ENCODE peak calls at places on chromosome 1, in eight cellular contexts. V, M, A, L, E, P, T and S are unnamed samples.

GRCh38 chr1:195717651-195718050 is 890.6 kb downstream of the KCNT2 start:
- DNase-seq in P (peak; percentile 57), V (no peak), M (no peak), L (peak; percentile 42), T (no peak), E (no peak), A (no peak), S (no peak)

GRCh38 chr1:176691251-176692228 is 228.6 kb downstream of the PAPPA2 start:
- DNase-seq in M (no peak), L (peak; percentile 31), T (no peak), V (peak; percentile 82), E (peak; percentile 25), P (peak; percentile 72), A (peak; percentile 35), S (peak; percentile 17)

GRCh38 chr1:29461115-29461739 is 224.9 kb downstream of the PTPRU start:
- DNase-seq in V (no peak), T (no peak), M (no peak), E (no peak), L (no peak), A (no peak), P (no peak), S (no peak)

GRCh38 chr1:87642581-87643129 is 314.0 kb downstream of the LMO4 start:
- DNase-seq in T (no peak), E (no peak), V (no peak), L (no peak), P (peak; percentile 78), M (no peak), A (no peak), S (no peak)

GRCh38 chr1:190478193-190479007 is 736 bp upstream of the BRINP3 start:
- DNase-seq in L (peak; percentile 29), V (peak; percentile 77), P (no peak), M (no peak), T (no peak), A (peak; percentile 16), E (no peak), S (no peak)

GRCh38 chr1:7454052-7454815 is 316.9 kb upstream of the VAMP3 start:
- DNase-seq in V (no peak), E (no peak), A (no peak), T (no peak), L (peak; percentile 45), M (no peak), P (peak; percentile 3), S (no peak)

GRCh38 chr1:65267291-65268087 is 41.9 kb upstream of the DNAJC6 start:
- DNase-seq in M (no peak), V (no peak), P (no peak), E (no peak), L (no peak), A (no peak), T (no peak), S (no peak)

GRCh38 chr1:101136739-101137138 is 100.1 kb upstream of the S1PR1 start:
- DNase-seq in E (no peak), T (no peak), L (peak; percentile 34), P (no peak), M (no peak), V (no peak), A (no peak), S (peak; percentile 68)

GRCh38 chr1:145927073-145927886 is at the start of gene RBM8A:
- DNase-seq in L (peak; percentile 99), T (peak; percentile 87), E (peak; percentile 99), V (peak; percentile 95), M (peak; percentile 97), A (peak; percentile 88), P (peak; percentile 98), S (peak; percentile 99)

GRCh38 chr1:109444376-109444775 is 18.1 kb upstream of the PSMA5 start:
- DNase-seq in T (no peak), L (peak; percentile 29), A (no peak), V (peak; percentile 16), E (no peak), M (no peak), P (no peak), S (no peak)

GRCh38 chr1:38009088-38009840 is 3.3 kb upstream of the UTP11 start:
- DNase-seq in E (peak; percentile 89), V (no peak), M (peak; percentile 36), A (no peak), L (peak; percentile 60), T (no peak), P (peak; percentile 90), S (no peak)

GRCh38 chr1:52632732-52633290 is at the start of gene SHISAL2A:
- DNase-seq in A (peak; percentile 68), T (peak; percentile 53), V (no peak), P (no peak), L (peak; percentile 29), M (no peak), E (no peak), S (no peak)